ENCODE peak calls at places on chromosome 9, in ten cellular contexts. U is body of pancreas, A is cardiac fibroblast, M is GM20000, O is GM12865, G is endothelial cell, K is HL-60, J is Caco-2, R is lower lobe of right lung, S is mesothelial cell of epicardium. T is an unnamed sample.

GRCh38 chr9:131620764-131621520 is 75.6 kb downstream of the PRRT1B start:
- DNase-seq in U (no peak), A (no peak), M (no peak), O (no peak), G (no peak), K (no peak), J (no peak), R (no peak), S (no peak), T (no peak)

GRCh38 chr9:121699271-121700164 is 48.1 kb downstream of the DAB2IP start:
- DNase-seq in U (peak), A (peak), M (peak), O (peak), G (peak), K (peak), J (no peak), R (peak), S (peak), T (peak)

GRCh38 chr9:2622361-2623045 is 916 bp downstream of the VLDLR start:
- DNase-seq in U (peak), A (peak), M (peak), O (no peak), G (peak), K (no peak), J (no peak), R (peak), S (peak), T (peak)

GRCh38 chr9:131633491-131634031 is 88.2 kb downstream of the PRRT1B start:
- DNase-seq in U (no peak), A (no peak), M (no peak), O (no peak), G (no peak), K (no peak), J (no peak), R (no peak), S (no peak), T (no peak)

GRCh38 chr9:6794936-6795335 is 37.2 kb downstream of the KDM4C start:
- DNase-seq in U (no peak), A (no peak), M (no peak), O (no peak), G (no peak), K (no peak), J (no peak), R (no peak), S (no peak), T (no peak)

GRCh38 chr9:132647355-132647754 is 22.4 kb downstream of the DDX31 start:
- DNase-seq in U (no peak), A (peak), M (no peak), O (no peak), G (no peak), K (no peak), J (no peak), R (no peak), S (no peak), T (no peak)

GRCh38 chr9:121637441-121638222 is 13.8 kb upstream of the DAB2IP start:
- DNase-seq in U (no peak), A (peak), M (no peak), O (no peak), G (no peak), K (no peak), J (no peak), R (no peak), S (no peak), T (no peak)

GRCh38 chr9:129938291-129938979 is 103.2 kb downstream of the USP20 start:
- DNase-seq in U (no peak), A (peak), M (no peak), O (no peak), G (no peak), K (no peak), J (no peak), R (no peak), S (no peak), T (no peak)

GRCh38 chr9:5714501-5715401 is 85.8 kb downstream of the RIC1 start:
- DNase-seq in U (no peak), A (peak), M (no peak), O (peak), G (peak), K (no peak), J (no peak), R (no peak), S (no peak), T (no peak)

GRCh38 chr9:86557063-86557766 is 203.0 kb upstream of the TUT7 start:
- DNase-seq in U (peak), A (peak), M (no peak), O (no peak), G (no peak), K (no peak), J (no peak), R (no peak), S (no peak), T (no peak)

GRCh38 chr9:12739014-12739413 is 35.8 kb upstream of the LURAP1L start:
- DNase-seq in U (no peak), A (no peak), M (no peak), O (no peak), G (no peak), K (no peak), J (no peak), R (no peak), S (no peak), T (no peak)

GRCh38 chr9:120927125-120928014 is 774 bp upstream of the TRAF1 start:
- DNase-seq in U (no peak), A (no peak), M (no peak), O (peak), G (no peak), K (no peak), J (no peak), R (no peak), S (no peak), T (no peak)

GRCh38 chr9:26637101-26637500 is 255.5 kb downstream of the CAAP1 start:
- DNase-seq in U (no peak), A (no peak), M (no peak), O (no peak), G (no peak), K (no peak), J (no peak), R (no peak), S (no peak), T (no peak)

GRCh38 chr9:7403839-7404238 is 395.7 kb downstream of the DMAC1 start:
- DNase-seq in U (no peak), A (no peak), M (no peak), O (no peak), G (no peak), K (no peak), J (no peak), R (no peak), S (no peak), T (no peak)

GRCh38 chr9:33289501-33289900 is 815 bp upstream of the NFX1 start:
- DNase-seq in U (peak), A (peak), M (no peak), O (no peak), G (no peak), K (no peak), J (no peak), R (peak), S (no peak), T (no peak)

GRCh38 chr9:120937596-120937995 is 11.0 kb upstream of the TRAF1 start:
- DNase-seq in U (no peak), A (peak), M (no peak), O (no peak), G (no peak), K (no peak), J (no peak), R (no peak), S (no peak), T (no peak)

GRCh38 chr9:68678430-68678829 is 26.6 kb upstream of the PIP5K1B start:
- DNase-seq in U (no peak), A (no peak), M (peak), O (peak), G (peak), K (no peak), J (no peak), R (no peak), S (peak), T (peak)
- TF ChIP-seq CTCF in U (no peak), A (no peak), M (peak), O (peak), G (no peak), K (peak), J (no peak), R (peak), S (peak), T (peak)

GRCh38 chr9:136885950-136886578 is at the start of gene TRAF2:
- DNase-seq in U (peak), A (peak), M (peak), O (peak), G (peak), K (peak), J (peak), R (peak), S (peak), T (peak)
- TF ChIP-seq CTCF in U (no peak), A (no peak), M (no peak), O (no peak), G (no peak), K (no peak), J (no peak), R (no peak), S (no peak), T (no peak)

GRCh38 chr9:127537014-127537413 is 75.1 kb upstream of the STXBP1 start:
- DNase-seq in U (peak), A (peak), M (no peak), O (no peak), G (no peak), K (no peak), J (no peak), R (no peak), S (no peak), T (no peak)

GRCh38 chr9:127538849-127539258 is 73.2 kb upstream of the STXBP1 start:
- DNase-seq in U (no peak), A (peak), M (no peak), O (no peak), G (no peak), K (no peak), J (no peak), R (no peak), S (no peak), T (no peak)

GRCh38 chr9:127539259-127539981 is 72.7 kb upstream of the STXBP1 start:
- DNase-seq in U (no peak), A (no peak), M (no peak), O (no peak), G (no peak), K (no peak), J (no peak), R (no peak), S (no peak), T (no peak)

GRCh38 chr9:127536499-127536898 is 75.6 kb upstream of the STXBP1 start:
- DNase-seq in U (no peak), A (no peak), M (no peak), O (no peak), G (no peak), K (no peak), J (no peak), R (no peak), S (no peak), T (no peak)

DNA sequence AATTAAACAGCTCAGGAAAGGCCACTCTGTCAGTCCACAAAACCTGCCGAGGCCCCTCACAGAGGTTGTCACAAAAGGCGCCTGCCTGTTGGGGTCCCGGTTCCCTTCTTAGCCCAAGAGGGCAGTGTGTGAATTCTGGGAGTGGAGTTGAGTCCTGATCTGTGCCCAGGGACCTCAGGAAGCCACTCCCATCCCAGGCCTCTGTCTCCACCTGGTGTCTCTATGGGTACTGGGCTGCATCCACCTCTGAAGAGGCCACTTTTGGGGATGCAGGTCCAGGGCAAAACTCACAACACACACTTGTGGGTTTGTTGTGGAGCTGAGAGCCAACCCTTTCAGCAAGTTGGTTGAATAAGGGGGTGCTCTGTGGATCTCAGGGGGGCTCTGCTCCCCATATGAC is 74.3 kb upstream of the STXBP1 start:
- DNase-seq in U (no peak), A (no peak), M (peak), O (no peak), G (no peak), K (no peak), J (no peak), R (no peak), S (no peak), T (no peak)
- TF ChIP-seq CTCF in U (no peak), A (peak), M (no peak), O (peak), G (no peak), K (no peak), J (peak), R (no peak), S (no peak), T (no peak)

GRCh38 chr9:84780385-84780784 is 110.9 kb downstream of the NTRK2 start:
- DNase-seq in U (no peak), A (no peak), M (no peak), O (peak), G (no peak), K (no peak), J (no peak), R (no peak), S (no peak), T (no peak)

GRCh38 chr9:84779892-84780291 is 110.4 kb downstream of the NTRK2 start:
- DNase-seq in U (no peak), A (no peak), M (no peak), O (no peak), G (no peak), K (no peak), J (no peak), R (no peak), S (no peak), T (no peak)

GRCh38 chr9:84782228-84782866 is 112.8 kb downstream of the NTRK2 start:
- DNase-seq in U (no peak), A (peak), M (no peak), O (no peak), G (no peak), K (no peak), J (no peak), R (no peak), S (no peak), T (no peak)

GRCh38 chr9:84778537-84778936 is 109.0 kb downstream of the NTRK2 start:
- DNase-seq in U (no peak), A (no peak), M (no peak), O (no peak), G (no peak), K (no peak), J (no peak), R (no peak), S (no peak), T (no peak)

GRCh38 chr9:84781431-84781830 is 111.9 kb downstream of the NTRK2 start:
- DNase-seq in U (no peak), A (peak), M (peak), O (peak), G (peak), K (no peak), J (no peak), R (no peak), S (no peak), T (peak)
- TF ChIP-seq CTCF in U (no peak), A (peak), M (peak), O (peak), G (peak), K (no peak), J (peak), R (peak), S (peak), T (peak)

GRCh38 chr9:109905472-109905871 is 125.5 kb downstream of the PALM2AKAP2 start:
- DNase-seq in U (no peak), A (no peak), M (no peak), O (no peak), G (no peak), K (no peak), J (no peak), R (no peak), S (no peak), T (no peak)

GRCh38 chr9:109907810-109908458 is 127.9 kb downstream of the PALM2AKAP2 start:
- DNase-seq in U (no peak), A (peak), M (no peak), O (no peak), G (no peak), K (no peak), J (no peak), R (no peak), S (no peak), T (no peak)

GRCh38 chr9:109908459-109909390 is 128.7 kb downstream of the PALM2AKAP2 start:
- DNase-seq in U (no peak), A (peak), M (no peak), O (no peak), G (no peak), K (no peak), J (no peak), R (no peak), S (no peak), T (no peak)

GRCh38 chr9:109907400-109907799 is 127.4 kb downstream of the PALM2AKAP2 start:
- DNase-seq in U (no peak), A (peak), M (peak), O (peak), G (peak), K (no peak), J (no peak), R (no peak), S (no peak), T (peak)

DNA sequence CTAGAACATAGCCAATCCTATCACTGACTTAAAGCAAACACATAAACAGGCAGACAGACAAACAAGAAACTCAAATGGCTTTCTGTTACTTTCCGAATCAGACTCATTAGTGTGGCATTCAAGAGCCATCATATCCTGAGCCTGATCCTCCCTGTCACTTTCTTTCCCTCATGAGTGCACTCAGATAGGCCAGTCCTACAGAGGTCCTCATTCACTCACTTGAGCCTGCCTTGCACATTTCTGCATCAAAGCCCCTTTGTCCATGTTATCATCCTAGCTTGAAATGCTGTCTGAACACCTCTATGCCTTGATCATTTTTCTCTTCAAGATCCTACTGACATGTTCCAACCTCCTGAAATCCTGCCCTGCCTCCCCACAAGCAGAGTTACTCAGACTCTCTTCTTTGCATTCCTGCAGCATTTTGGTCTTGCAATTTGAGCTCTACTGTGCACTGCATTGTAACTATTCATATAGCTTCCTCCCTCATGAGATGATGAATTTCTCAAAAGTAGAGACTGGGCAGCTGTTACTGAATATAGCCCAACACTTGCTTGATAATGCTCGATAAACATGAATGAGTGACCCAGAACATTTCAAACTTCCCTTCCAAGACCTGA is 126.9 kb downstream of the PALM2AKAP2 start:
- DNase-seq in U (no peak), A (peak), M (peak), O (peak), G (no peak), K (no peak), J (no peak), R (no peak), S (no peak), T (no peak)
- TF ChIP-seq CTCF in U (no peak), A (no peak), M (peak), O (no peak), G (no peak), K (no peak), J (no peak), R (no peak), S (no peak), T (peak)

GRCh38 chr9:77647267-77647658 is 859 bp downstream of the GNA14 start:
- DNase-seq in U (no peak), A (no peak), M (no peak), O (no peak), G (no peak), K (no peak), J (no peak), R (no peak), S (no peak), T (no peak)

GRCh38 chr9:77647659-77648457 is at the start of gene GNA14:
- DNase-seq in U (no peak), A (peak), M (no peak), O (no peak), G (peak), K (no peak), J (no peak), R (no peak), S (no peak), T (no peak)

GRCh38 chr9:77651203-77651602 is 3.1 kb upstream of the GNA14 start:
- DNase-seq in U (no peak), A (no peak), M (no peak), O (no peak), G (no peak), K (no peak), J (no peak), R (no peak), S (no peak), T (no peak)

GRCh38 chr9:77648458-77649108 is 461 bp upstream of the GNA14 start:
- DNase-seq in U (peak), A (peak), M (no peak), O (no peak), G (peak), K (no peak), J (peak), R (peak), S (no peak), T (no peak)

DNA sequence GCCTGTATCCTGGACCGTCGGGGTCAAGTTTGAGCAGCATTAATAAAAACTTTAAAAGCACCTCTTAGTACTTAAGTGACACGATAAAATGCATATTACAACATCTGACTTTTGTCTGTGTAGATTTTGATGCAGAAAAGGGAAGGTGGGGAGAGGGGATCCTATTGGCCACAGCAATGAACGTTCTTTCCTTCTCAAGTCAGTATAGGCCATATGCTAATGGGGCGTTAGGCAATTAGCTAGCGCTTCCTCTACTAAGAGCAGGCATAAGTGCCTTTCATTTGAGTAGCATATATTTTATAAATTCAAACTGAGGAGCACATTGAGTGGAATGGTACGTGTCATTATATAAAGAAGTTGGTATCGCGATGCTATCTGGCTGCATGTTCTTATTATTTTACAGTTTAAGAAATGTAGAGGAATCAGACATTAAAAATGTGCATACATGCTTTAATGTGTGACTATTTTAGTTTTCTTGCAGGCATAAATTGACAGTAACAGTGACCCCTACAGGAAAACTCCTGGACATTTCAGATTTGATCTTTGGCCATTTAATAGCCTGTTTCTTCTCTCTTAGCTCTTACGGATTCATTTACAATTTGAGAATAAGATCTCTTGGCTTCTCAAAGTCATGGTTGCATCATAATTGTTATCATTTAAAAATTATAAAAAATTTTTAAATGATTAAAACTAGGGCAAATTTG is 1.1 kb upstream of the GNA14 start:
- DNase-seq in U (no peak), A (peak), M (no peak), O (no peak), G (no peak), K (peak), J (no peak), R (no peak), S (no peak), T (no peak)
- TF ChIP-seq CTCF in U (no peak), A (peak), M (no peak), O (no peak), G (peak), K (peak), J (no peak), R (peak), S (no peak), T (peak)

DNA sequence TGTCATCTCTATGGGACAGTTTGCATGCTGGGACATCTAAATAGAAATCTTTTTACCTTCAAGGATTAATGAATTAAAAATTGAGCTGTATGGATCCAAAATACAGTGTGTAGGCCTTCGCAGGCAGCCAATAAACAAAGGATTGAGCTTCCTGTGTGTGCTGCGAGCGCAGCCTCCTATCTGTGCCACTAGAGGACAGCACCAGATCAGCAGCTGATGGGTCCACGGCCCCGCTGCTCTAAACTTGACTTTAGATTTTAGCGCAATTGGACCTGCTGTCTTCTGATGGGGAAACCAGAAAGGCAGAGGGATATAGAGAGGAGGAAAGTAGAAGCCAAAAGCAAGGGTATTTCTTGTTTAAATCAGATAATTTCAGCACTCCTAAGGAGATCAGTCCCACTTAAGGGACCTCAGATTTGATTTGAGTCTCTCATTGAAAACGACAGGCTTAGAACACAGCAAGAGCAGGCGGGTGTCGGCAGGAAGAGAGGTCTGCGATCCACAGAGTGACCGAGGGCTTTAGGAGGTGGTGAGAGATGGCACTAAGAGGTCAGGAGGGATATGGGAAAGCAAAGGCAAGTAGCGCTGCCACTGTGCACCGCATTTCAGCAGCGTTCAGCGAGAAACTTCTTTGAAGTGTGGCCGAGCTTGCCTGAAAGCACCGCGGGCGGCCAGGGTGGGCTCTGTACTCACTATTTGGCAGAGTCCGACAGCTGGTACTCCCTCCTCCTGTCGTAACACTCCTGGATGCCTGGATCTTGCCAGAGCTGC is 214.3 kb downstream of the GNA14 start:
- DNase-seq in U (peak), A (peak), M (peak), O (peak), G (peak), K (peak), J (no peak), R (peak), S (peak), T (peak)
- TF ChIP-seq CTCF in U (peak), A (peak), M (peak), O (peak), G (peak), K (peak), J (peak), R (peak), S (peak), T (peak)

GRCh38 chr9:135478858-135479468 is 619 bp upstream of the PPP1R26 start:
- DNase-seq in U (peak), A (peak), M (peak), O (no peak), G (peak), K (no peak), J (no peak), R (peak), S (no peak), T (no peak)
- TF ChIP-seq CTCF in U (no peak), A (peak), M (no peak), O (no peak), G (no peak), K (no peak), J (peak), R (peak), S (no peak), T (no peak)